ENCODE peak calls at places on chromosome 7, in four cellular contexts. One of them, this sample, is unnamed.

GRCh38 chr7:116601426-116601825 is 70.6 kb upstream of the MET start:
- DNase-seq in lower lobe of right lung: no peak
- DNase-seq in GM13977: no peak
- DNase-seq in GM23248: no peak
- DNase-seq in this sample: no peak

GRCh38 chr7:129858490-129858889 is 94.3 kb downstream of the UBE2H start:
- DNase-seq in lower lobe of right lung: no peak
- DNase-seq in GM13977: no peak
- DNase-seq in GM23248: no peak
- DNase-seq in this sample: no peak

GRCh38 chr7:73948287-73948686 is 79.7 kb upstream of the ELN start:
- DNase-seq in lower lobe of right lung: no peak
- DNase-seq in GM13977: no peak
- DNase-seq in GM23248: no peak
- DNase-seq in this sample: no peak

GRCh38 chr7:19698331-19698730 is 10.5 kb downstream of the POLR1F start:
- DNase-seq in lower lobe of right lung: no peak
- DNase-seq in GM13977: no peak
- DNase-seq in GM23248: no peak
- DNase-seq in this sample: no peak

GRCh38 chr7:44274623-44274975 is 50.8 kb downstream of the CAMK2B start:
- DNase-seq in lower lobe of right lung: peak
- DNase-seq in GM13977: no peak
- DNase-seq in GM23248: no peak
- DNase-seq in this sample: no peak

GRCh38 chr7:25698709-25699108 is 453.3 kb upstream of the NFE2L3 start:
- DNase-seq in lower lobe of right lung: no peak
- DNase-seq in GM13977: no peak
- DNase-seq in GM23248: no peak
- DNase-seq in this sample: no peak

GRCh38 chr7:138167869-138168296 is 91.6 kb downstream of the AKR1D1 start:
- DNase-seq in lower lobe of right lung: no peak
- DNase-seq in GM13977: no peak
- DNase-seq in GM23248: no peak
- DNase-seq in this sample: no peak

GRCh38 chr7:30886608-30887011 is 25.0 kb upstream of the AQP1 start:
- DNase-seq in lower lobe of right lung: no peak
- DNase-seq in GM13977: no peak
- DNase-seq in GM23248: peak
- DNase-seq in this sample: no peak

GRCh38 chr7:86708334-86708733 is 64.6 kb downstream of the GRM3 start:
- DNase-seq in lower lobe of right lung: no peak
- DNase-seq in GM13977: no peak
- DNase-seq in GM23248: no peak
- DNase-seq in this sample: no peak

GRCh38 chr7:55179897-55180682 is 161.3 kb downstream of the EGFR start:
- DNase-seq in lower lobe of right lung: no peak
- DNase-seq in GM13977: no peak
- DNase-seq in GM23248: no peak
- DNase-seq in this sample: no peak

GRCh38 chr7:94578615-94579014 is 69.0 kb downstream of the CASD1 start:
- DNase-seq in lower lobe of right lung: no peak
- DNase-seq in GM13977: no peak
- DNase-seq in GM23248: no peak
- DNase-seq in this sample: no peak

GRCh38 chr7:92293887-92294616 is 48.3 kb downstream of the ANKIB1 start:
- DNase-seq in lower lobe of right lung: no peak
- DNase-seq in GM13977: no peak
- DNase-seq in GM23248: no peak
- DNase-seq in this sample: no peak

GRCh38 chr7:81503321-81503720 is 266.5 kb downstream of the HGF start:
- DNase-seq in lower lobe of right lung: no peak
- DNase-seq in GM13977: no peak
- DNase-seq in GM23248: no peak
- DNase-seq in this sample: no peak

GRCh38 chr7:117824605-117825004 is 48.6 kb downstream of the CTTNBP2 start:
- DNase-seq in lower lobe of right lung: no peak
- DNase-seq in GM13977: no peak
- DNase-seq in GM23248: no peak
- DNase-seq in this sample: no peak

GRCh38 chr7:119329715-119330114 is 943.3 kb upstream of the KCND2 start:
- DNase-seq in lower lobe of right lung: no peak
- DNase-seq in GM13977: no peak
- DNase-seq in GM23248: no peak
- DNase-seq in this sample: no peak

GRCh38 chr7:69864822-69865221 is 266.5 kb downstream of the AUTS2 start:
- DNase-seq in lower lobe of right lung: no peak
- DNase-seq in GM13977: peak
- DNase-seq in GM23248: no peak
- DNase-seq in this sample: no peak

GRCh38 chr7:14936530-14936929 is 34.0 kb upstream of the DGKB start:
- DNase-seq in lower lobe of right lung: no peak
- DNase-seq in GM13977: no peak
- DNase-seq in GM23248: peak
- DNase-seq in this sample: no peak

GRCh38 chr7:15851201-15851600 is 164.7 kb upstream of the MEOX2 start:
- DNase-seq in lower lobe of right lung: no peak
- DNase-seq in GM13977: no peak
- DNase-seq in GM23248: peak
- DNase-seq in this sample: no peak

GRCh38 chr7:41131956-41132355 is 570.9 kb downstream of the INHBA start:
- DNase-seq in lower lobe of right lung: no peak
- DNase-seq in GM13977: no peak
- DNase-seq in GM23248: no peak
- DNase-seq in this sample: no peak

GRCh38 chr7:110922906-110923305 is 168.0 kb upstream of the LRRN3 start:
- DNase-seq in lower lobe of right lung: no peak
- DNase-seq in GM13977: no peak
- DNase-seq in GM23248: peak
- DNase-seq in this sample: no peak

GRCh38 chr7:116547347-116547746 is 22.5 kb downstream of the CAV1 start:
- DNase-seq in lower lobe of right lung: no peak
- DNase-seq in GM13977: no peak
- DNase-seq in GM23248: peak
- DNase-seq in this sample: no peak

GRCh38 chr7:143410523-143411004 is 1.9 kb upstream of the EPHA1 start:
- DNase-seq in lower lobe of right lung: no peak
- DNase-seq in GM13977: no peak
- DNase-seq in GM23248: peak
- DNase-seq in this sample: no peak